ENCODE peak calls at places on chromosomes 13 and 19, in five cellular contexts. One of them, this sample, is unnamed.

GRCh38 chr13:85148009-85148408 is 651.2 kb downstream of the SLITRK6 start:
- DNase-seq in AG09309: no peak
- DNase-seq in stimulated activated CD4-positive, alpha-beta T cell treated with anti-CD3 and anti-CD28 coated beads, Interleukin-4, amount 100 ng/mL, for 24 hours: no peak
- DNase-seq in PC-3: no peak
- DNase-seq in Calu3: no peak
- DNase-seq in this sample: no peak

GRCh38 chr13:108957369-108958012 is 328.1 kb downstream of the MYO16 start:
- DNase-seq in stimulated activated CD4-positive, alpha-beta T cell treated with anti-CD3 and anti-CD28 coated beads, Interleukin-4, amount 100 ng/mL, for 24 hours: no peak
- DNase-seq in PC-3: peak
- DNase-seq in Calu3: peak
- DNase-seq in AG09309: peak
- DNase-seq in this sample: no peak

GRCh38 chr19:13132471-13133166 is 14.6 kb downstream of the NACC1 start:
- DNase-seq in AG09309: no peak
- DNase-seq in PC-3: peak
- DNase-seq in Calu3: no peak
- DNase-seq in stimulated activated CD4-positive, alpha-beta T cell treated with anti-CD3 and anti-CD28 coated beads, Interleukin-4, amount 100 ng/mL, for 24 hours: peak
- DNase-seq in this sample: no peak

GRCh38 chr13:48532146-48532472 is 771 bp downstream of the RCBTB2 start:
- DNase-seq in PC-3: peak
- DNase-seq in Calu3: no peak
- DNase-seq in stimulated activated CD4-positive, alpha-beta T cell treated with anti-CD3 and anti-CD28 coated beads, Interleukin-4, amount 100 ng/mL, for 24 hours: no peak
- DNase-seq in AG09309: no peak
- DNase-seq in this sample: no peak

GRCh38 chr19:52188822-52189744 is 769 bp upstream of the PPP2R1A start:
- DNase-seq in AG09309: no peak
- DNase-seq in Calu3: peak
- DNase-seq in PC-3: no peak
- DNase-seq in stimulated activated CD4-positive, alpha-beta T cell treated with anti-CD3 and anti-CD28 coated beads, Interleukin-4, amount 100 ng/mL, for 24 hours: no peak
- DNase-seq in this sample: peak

GRCh38 chr19:19447536-19448237 is 42.2 kb downstream of the GATAD2A start:
- DNase-seq in Calu3: no peak
- DNase-seq in AG09309: no peak
- DNase-seq in PC-3: no peak
- DNase-seq in stimulated activated CD4-positive, alpha-beta T cell treated with anti-CD3 and anti-CD28 coated beads, Interleukin-4, amount 100 ng/mL, for 24 hours: no peak
- DNase-seq in this sample: no peak

GRCh38 chr19:57269515-57270250 is 10.6 kb upstream of the ZNF460 start:
- DNase-seq in stimulated activated CD4-positive, alpha-beta T cell treated with anti-CD3 and anti-CD28 coated beads, Interleukin-4, amount 100 ng/mL, for 24 hours: no peak
- DNase-seq in Calu3: no peak
- DNase-seq in PC-3: peak
- DNase-seq in AG09309: peak
- DNase-seq in this sample: no peak

GRCh38 chr19:38429811-38430156 is 3.7 kb upstream of the RYR1 start:
- DNase-seq in AG09309: no peak
- DNase-seq in Calu3: no peak
- DNase-seq in stimulated activated CD4-positive, alpha-beta T cell treated with anti-CD3 and anti-CD28 coated beads, Interleukin-4, amount 100 ng/mL, for 24 hours: no peak
- DNase-seq in PC-3: no peak
- DNase-seq in this sample: no peak

GRCh38 chr13:66266348-66266747 is 963.8 kb downstream of the PCDH9 start:
- DNase-seq in Calu3: no peak
- DNase-seq in PC-3: no peak
- DNase-seq in stimulated activated CD4-positive, alpha-beta T cell treated with anti-CD3 and anti-CD28 coated beads, Interleukin-4, amount 100 ng/mL, for 24 hours: no peak
- DNase-seq in AG09309: no peak
- DNase-seq in this sample: no peak

GRCh38 chr19:32613008-32613407 is 32.0 kb downstream of the PDCD5 start:
- DNase-seq in Calu3: no peak
- DNase-seq in PC-3: no peak
- DNase-seq in AG09309: no peak
- DNase-seq in stimulated activated CD4-positive, alpha-beta T cell treated with anti-CD3 and anti-CD28 coated beads, Interleukin-4, amount 100 ng/mL, for 24 hours: no peak
- DNase-seq in this sample: no peak